ENCODE peak calls at places on chromosomes 1 and 21, in five cellular contexts. Z is A549, F is foreskin fibroblast, B is lung, T is uterus. X is an unnamed sample.

GRCh38 chr1:223737342-223737741 is 25.0 kb downstream of the CAPN2 start:
- DNase-seq in Z (no peak), F (no peak), B (no peak), T (no peak), X (no peak)

GRCh38 chr21:42423197-42423675 is 19.5 kb downstream of the UBASH3A start:
- DNase-seq in Z (no peak), F (no peak), B (no peak), T (no peak), X (no peak)

GRCh38 chr1:168465942-168466702 is 77.7 kb downstream of the XCL2 start:
- DNase-seq in Z (no peak), F (peak; percentile 50), B (no peak), T (peak; percentile 68), X (peak; percentile 83)

GRCh38 chr21:18499761-18500376 is 96.3 kb upstream of the TMPRSS15 start:
- DNase-seq in Z (peak; percentile 32), F (peak; percentile 0), B (no peak), T (no peak), X (peak; percentile 38)

GRCh38 chr1:56551691-56552090 is 27.7 kb downstream of the PLPP3 start:
- DNase-seq in Z (no peak), F (no peak), B (no peak), T (no peak), X (no peak)

GRCh38 chr21:29232601-29233541 is 65.9 kb upstream of the BACH1 start:
- DNase-seq in Z (no peak), F (peak; percentile 39), B (no peak), T (no peak), X (peak; percentile 70)

GRCh38 chr1:226862900-226863299 is 7.5 kb upstream of the PSEN2 start:
- DNase-seq in Z (peak; percentile 15), F (peak; percentile 50), B (no peak), T (no peak), X (peak; percentile 51)

GRCh38 chr1:12472798-12473551 is 145.0 kb downstream of the DHRS3 start:
- DNase-seq in Z (no peak), F (no peak), B (no peak), T (no peak), X (no peak)

GRCh38 chr1:46941135-46941694 is at the start of gene CYP4A11:
- DNase-seq in Z (no peak), F (no peak), B (no peak), T (no peak), X (no peak)

GRCh38 chr1:235739124-235739523 is 89.5 kb upstream of the GNG4 start:
- DNase-seq in Z (peak; percentile 17), F (peak; percentile 63), B (no peak), T (no peak), X (peak; percentile 76)

GRCh38 chr1:40784141-40784770 is 669 bp downstream of the KCNQ4 start:
- DNase-seq in Z (no peak), F (no peak), B (no peak), T (peak; percentile 32), X (no peak)

GRCh38 chr1:31581821-31582810 is 5.8 kb downstream of the TINAGL1 start:
- DNase-seq in Z (no peak), F (no peak), B (no peak), T (no peak), X (peak; percentile 94)

GRCh38 chr21:25170681-25171080 is 436.6 kb downstream of the MRPL39 start:
- DNase-seq in Z (no peak), F (no peak), B (no peak), T (no peak), X (no peak)

GRCh38 chr1:69766431-69766830 is 198.7 kb downstream of the LRRC7 start:
- DNase-seq in Z (no peak), F (no peak), B (no peak), T (no peak), X (no peak)

GRCh38 chr1:27564264-27564579 is 39.7 kb downstream of the AHDC1 start:
- DNase-seq in Z (no peak), F (no peak), B (no peak), T (no peak), X (no peak)

GRCh38 chr1:46613661-46614603 is 2.7 kb downstream of the MOB3C start:
- DNase-seq in Z (peak; percentile 14), F (peak; percentile 79), B (peak; percentile 86), T (peak; percentile 89), X (peak; percentile 72)

GRCh38 chr1:119453021-119453420 is 38.1 kb downstream of the HSD3B2 start:
- DNase-seq in Z (no peak), F (peak; percentile 35), B (no peak), T (no peak), X (peak; percentile 84)

DNA sequence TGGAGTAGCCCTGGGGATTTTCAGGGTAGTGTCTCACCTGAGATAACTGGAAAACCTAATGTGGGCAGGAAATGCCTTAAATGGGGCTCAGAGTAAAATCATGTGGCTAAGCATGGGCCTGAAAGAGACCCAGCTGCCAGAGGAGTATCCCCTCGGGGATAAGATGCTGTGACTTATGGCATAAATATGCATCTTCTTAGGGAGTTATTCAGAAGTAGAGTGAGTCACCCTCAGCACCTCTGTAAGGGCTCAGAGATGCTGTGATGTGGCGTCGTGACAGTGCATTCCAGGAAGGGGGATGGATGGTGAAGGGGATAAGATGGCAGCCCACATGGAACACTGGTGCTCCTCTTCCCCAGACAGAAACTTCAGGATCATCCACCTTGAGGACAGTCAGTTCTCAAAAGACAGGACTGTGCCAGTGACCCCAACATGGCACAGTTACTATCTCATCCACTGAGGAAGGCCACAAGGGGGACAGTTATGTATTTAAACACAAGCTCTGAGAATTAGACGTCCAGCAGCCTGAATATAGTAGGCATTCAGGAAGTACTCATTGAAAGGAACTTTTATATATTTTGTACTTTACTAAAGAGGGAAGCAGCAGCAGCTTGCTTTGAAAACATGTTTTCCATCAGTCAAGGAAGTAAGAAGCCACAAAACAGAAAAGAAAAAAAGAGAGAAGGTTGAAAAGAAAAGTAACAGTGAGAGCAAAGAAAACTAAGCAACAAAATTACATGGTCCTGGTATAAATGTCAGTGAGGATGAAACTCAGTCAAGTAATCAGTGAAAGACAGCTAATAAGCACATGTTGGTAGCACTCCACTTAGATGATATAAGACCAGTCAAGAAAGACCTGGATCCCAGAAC is 8.3 kb downstream of the IL24 start:
- DNase-seq in Z (peak; percentile 77), F (peak; percentile 87), B (no peak), T (no peak), X (peak; percentile 97)
- H3K4me3 ChIP-seq in Z (no peak overlapping the region), F (no peak overlapping the region), B (no peak overlapping the region), T (no peak overlapping the region), X (no peak overlapping the region)

GRCh38 chr1:51519048-51519856 is at the start of gene EPS15:
- DNase-seq in Z (peak; percentile 82), F (peak; percentile 74), B (peak; percentile 91), T (peak; percentile 86), X (peak; percentile 92)
- TF ChIP-seq CTCF in Z (no peak), F (no peak), B (no peak), T (no peak), X (no peak)

GRCh38 chr21:36698160-36699025 is 522 bp upstream of the SIM2 start:
- DNase-seq in Z (peak; percentile 62), F (no peak), B (no peak), T (no peak), X (no peak)

GRCh38 chr21:36696390-36696639 is 2.6 kb upstream of the SIM2 start:
- DNase-seq in Z (no peak), F (no peak), B (no peak), T (no peak), X (no peak)

GRCh38 chr21:36695671-36696389 is 3.1 kb upstream of the SIM2 start:
- DNase-seq in Z (no peak), F (no peak), B (no peak), T (no peak), X (no peak)

GRCh38 chr21:36697473-36698159 is 1.3 kb upstream of the SIM2 start:
- DNase-seq in Z (no peak), F (no peak), B (no peak), T (no peak), X (no peak)

GRCh38 chr21:36696640-36697472 is 2.1 kb upstream of the SIM2 start:
- DNase-seq in Z (no peak), F (no peak), B (no peak), T (no peak), X (no peak)
- H3K4me3 ChIP-seq in Z (no peak overlapping the region), F (no peak overlapping the region), B (no peak overlapping the region), T (no peak overlapping the region), X (no peak overlapping the region)

GRCh38 chr1:207052736-207053545 is at the start of gene PFKFB2:
- DNase-seq in Z (peak; percentile 98), F (peak; percentile 73), B (peak; percentile 99), T (peak; percentile 97), X (peak; percentile 100)
- TF ChIP-seq CTCF in Z (no peak), F (peak; percentile 9), B (no peak), T (peak; percentile 31), X (peak; percentile 40)

DNA sequence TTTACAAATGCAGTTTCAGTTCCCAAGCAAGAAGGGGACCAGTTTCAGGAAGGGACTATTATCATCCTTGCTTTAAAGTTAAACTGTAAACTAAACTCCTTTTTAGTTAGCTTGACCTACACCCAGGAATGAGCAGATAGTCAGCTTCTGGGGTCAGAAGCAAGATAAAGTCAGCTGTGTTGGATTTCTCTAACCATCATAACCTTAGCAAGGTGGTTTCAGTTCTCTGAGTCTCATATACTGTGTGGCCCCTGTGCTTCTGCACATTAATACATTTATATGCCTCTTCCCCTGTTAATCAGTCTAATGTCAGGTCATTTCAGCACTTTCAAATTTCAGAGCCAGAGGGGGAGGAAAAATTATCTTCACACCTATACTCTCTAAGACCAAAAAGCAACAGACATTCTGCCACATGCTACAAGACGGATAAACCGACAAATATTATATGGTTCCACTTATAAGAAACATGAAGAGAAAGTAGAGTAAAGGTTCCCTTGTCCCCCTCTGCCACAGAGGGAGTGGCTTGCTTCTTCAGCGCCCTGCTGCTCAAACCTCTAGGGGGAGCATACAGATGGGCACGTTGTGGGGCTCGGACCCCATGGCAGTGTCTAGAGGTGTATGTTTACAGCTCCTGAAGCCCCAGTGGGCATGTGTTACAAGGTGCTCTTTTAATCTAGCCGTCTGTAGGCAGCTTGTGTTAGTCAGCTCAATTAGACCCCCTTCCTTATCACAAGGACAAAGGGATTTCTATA is 89.1 kb downstream of the SMYD3 start:
- DNase-seq in Z (no peak), F (no peak), B (no peak), T (no peak), X (no peak)
- H3K4me3 ChIP-seq in Z (no peak overlapping the region), F (no peak overlapping the region), B (no peak overlapping the region), T (no peak overlapping the region), X (no peak overlapping the region)

X was measured in epithelial cell of esophagus.